ENCODE peak calls at places on chromosomes 4 and X, in eight cellular contexts. E, V, O, Y, A, X, U and T are unnamed samples.

GRCh38 chr4:1329408-1330371 is 17.3 kb upstream of the UVSSA start:
- DNase-seq in U (no peak), A (no peak), X (no peak), Y (no peak), E (no peak), V (no peak), O (no peak), T (no peak)

GRCh38 chr4:140448162-140448561 is 20.7 kb upstream of the CLGN start:
- DNase-seq in A (no peak), V (no peak), O (no peak), X (no peak), E (no peak), U (no peak), Y (no peak), T (no peak)

GRCh38 chr4:6560416-6561172 is 14.4 kb upstream of the MAN2B2 start:
- DNase-seq in O (no peak), V (no peak), A (no peak), U (no peak), Y (no peak), X (no peak), E (no peak), T (no peak)

GRCh38 chrX:133376422-133376821 is 38.9 kb downstream of the GPC4 start:
- DNase-seq in Y (no peak), V (no peak), A (no peak), O (no peak), E (no peak), X (no peak), U (no peak), T (no peak)

GRCh38 chr4:80196259-80197131 is 808 bp upstream of the PRDM8 start:
- DNase-seq in V (no peak), A (no peak), E (peak), O (no peak), X (no peak), Y (no peak), U (no peak), T (no peak)

GRCh38 chrX:20567108-20567507 is 300.4 kb upstream of the RPS6KA3 start:
- DNase-seq in A (no peak), X (no peak), E (no peak), V (no peak), U (no peak), O (no peak), Y (no peak), T (no peak)

GRCh38 chr4:55475394-55476243 is 71.1 kb downstream of the CLOCK start:
- DNase-seq in E (no peak), U (no peak), V (peak), A (no peak), X (no peak), O (no peak), Y (no peak), T (no peak)

GRCh38 chrX:69503835-69504625 is at the start of gene NALF2:
- DNase-seq in O (peak), V (no peak), X (peak), E (peak), Y (peak), A (peak), U (peak), T (no peak)

GRCh38 chrX:130497531-130497930 is 95.7 kb downstream of the RBMX2 start:
- DNase-seq in X (no peak), E (no peak), U (no peak), Y (no peak), A (no peak), O (no peak), V (no peak), T (no peak)

GRCh38 chrX:19245711-19246269 is 97.9 kb upstream of the PDHA1 start:
- DNase-seq in V (no peak), U (no peak), X (no peak), Y (no peak), A (no peak), O (no peak), E (no peak), T (no peak)

GRCh38 chr4:140645614-140646412 is 77.1 kb upstream of the UCP1 start:
- DNase-seq in A (no peak), V (no peak), U (no peak), O (peak), E (peak), Y (no peak), X (no peak), T (peak)

GRCh38 chr4:65416875-65417274 is 253.4 kb downstream of the EPHA5 start:
- DNase-seq in X (peak), O (no peak), U (peak), A (no peak), Y (no peak), V (no peak), E (no peak), T (no peak)

DNA sequence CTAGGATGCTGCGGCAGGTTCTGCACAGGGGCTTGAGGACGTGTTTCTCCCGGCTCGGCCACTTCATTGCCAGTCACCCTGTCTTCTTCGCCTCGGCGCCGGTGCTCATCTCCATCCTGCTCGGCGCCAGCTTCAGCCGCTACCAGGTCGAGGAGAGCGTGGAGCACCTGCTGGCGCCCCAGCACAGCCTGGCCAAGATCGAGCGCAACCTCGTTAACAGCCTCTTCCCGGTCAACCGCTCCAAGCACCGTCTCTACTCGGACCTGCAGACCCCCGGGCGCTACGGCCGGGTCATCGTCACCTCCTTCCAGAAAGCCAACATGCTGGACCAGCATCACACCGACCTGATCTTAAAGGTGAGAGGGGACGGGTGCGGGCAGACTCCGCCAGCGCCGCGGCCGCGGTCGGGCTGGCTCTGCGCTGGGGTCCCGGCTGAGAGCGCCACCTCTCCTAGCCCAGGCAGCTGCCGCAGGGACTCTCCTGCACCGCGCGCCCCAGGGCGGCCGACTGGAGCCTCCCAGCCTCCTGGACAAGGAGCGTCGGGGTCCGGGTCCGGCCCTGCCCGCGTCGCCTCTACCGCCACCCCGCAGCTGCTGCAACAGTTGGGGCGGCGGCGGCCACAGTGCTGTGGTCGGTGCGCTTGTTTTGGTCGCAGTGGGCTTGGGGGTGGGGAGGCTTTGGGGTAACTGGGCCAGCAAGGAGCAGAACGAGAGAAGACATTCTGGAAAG is 386 bp downstream of the PTCHD1 start:
- DNase-seq in X (no peak), U (no peak), Y (no peak), E (peak), A (no peak), O (no peak), V (no peak), T (no peak)
- TF ChIP-seq CTCF in X (no peak), U (no peak), Y (no peak), E (no peak), A (no peak), O (no peak), V (no peak), T (no peak)

GRCh38 chr4:82125863-82126297 is 247.9 kb downstream of the HNRNPD start:
- DNase-seq in U (no peak), Y (no peak), O (no peak), A (no peak), X (no peak), V (no peak), E (no peak), T (no peak)
- TF ChIP-seq CTCF in U (no peak), Y (no peak), O (no peak), A (no peak), X (no peak), V (no peak), E (no peak), T (no peak)

GRCh38 chr4:127995776-127996175 is 30.6 kb downstream of the ABHD18 start:
- DNase-seq in A (no peak), O (no peak), U (no peak), Y (peak), E (no peak), V (peak), X (no peak), T (no peak)

GRCh38 chr4:127993150-127993549 is 27.9 kb downstream of the ABHD18 start:
- DNase-seq in A (no peak), V (no peak), Y (no peak), U (no peak), X (no peak), E (no peak), O (no peak), T (no peak)

DNA sequence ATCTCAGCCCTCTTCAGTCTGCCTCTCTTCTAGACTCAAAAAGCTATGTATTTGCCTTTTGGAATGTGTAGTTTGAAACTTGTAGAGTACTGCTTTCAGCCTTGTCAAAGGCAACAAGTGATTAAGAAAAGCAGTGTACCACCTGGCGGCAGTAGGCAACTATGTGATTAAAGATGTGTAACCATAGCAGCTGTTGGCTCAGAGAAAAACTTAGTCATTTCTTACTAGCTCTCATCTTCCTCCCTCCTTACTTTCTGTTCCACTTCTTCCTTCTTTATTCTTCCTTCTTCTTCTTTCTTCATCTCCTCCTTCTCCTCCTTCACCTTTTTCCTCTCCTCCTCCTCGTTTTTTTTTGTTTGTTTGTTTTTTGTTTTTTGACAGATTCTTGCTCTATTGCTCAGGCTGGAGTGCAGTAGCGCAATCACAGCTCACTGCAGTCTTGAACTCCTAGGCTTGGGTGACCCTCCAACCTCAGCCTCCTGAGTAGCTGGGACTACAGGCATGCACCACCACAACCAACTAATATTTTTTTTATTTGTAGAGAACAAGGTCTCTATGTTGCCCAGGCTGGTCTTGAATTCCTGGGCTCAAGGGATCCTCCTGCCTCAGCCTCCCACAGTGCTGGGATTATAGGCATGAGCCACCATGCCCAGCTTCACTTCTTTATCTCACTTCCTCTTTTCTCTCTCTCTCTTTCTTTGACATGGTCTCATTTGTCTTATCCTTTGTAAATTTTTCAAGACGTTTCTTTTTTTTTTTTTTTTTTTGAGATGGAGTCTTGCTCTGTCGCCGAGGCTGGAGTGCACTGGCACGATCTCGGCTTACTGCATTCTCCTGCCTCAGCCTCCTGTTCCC is 32.6 kb downstream of the ABHD18 start:
- DNase-seq in U (no peak), A (no peak), O (no peak), X (no peak), Y (no peak), V (no peak), E (peak), T (no peak)
- TF ChIP-seq CTCF in U (no peak), A (no peak), O (no peak), X (no peak), Y (no peak), V (no peak), E (peak), T (peak)

GRCh38 chr4:102623622-102624021 is 122.5 kb downstream of the NFKB1 start:
- DNase-seq in V (peak), Y (no peak), X (no peak), U (no peak), A (no peak), O (no peak), E (peak), T (no peak)
- TF ChIP-seq CTCF in V (peak), Y (no peak), X (no peak), U (no peak), A (no peak), O (no peak), E (peak), T (no peak)

DNA sequence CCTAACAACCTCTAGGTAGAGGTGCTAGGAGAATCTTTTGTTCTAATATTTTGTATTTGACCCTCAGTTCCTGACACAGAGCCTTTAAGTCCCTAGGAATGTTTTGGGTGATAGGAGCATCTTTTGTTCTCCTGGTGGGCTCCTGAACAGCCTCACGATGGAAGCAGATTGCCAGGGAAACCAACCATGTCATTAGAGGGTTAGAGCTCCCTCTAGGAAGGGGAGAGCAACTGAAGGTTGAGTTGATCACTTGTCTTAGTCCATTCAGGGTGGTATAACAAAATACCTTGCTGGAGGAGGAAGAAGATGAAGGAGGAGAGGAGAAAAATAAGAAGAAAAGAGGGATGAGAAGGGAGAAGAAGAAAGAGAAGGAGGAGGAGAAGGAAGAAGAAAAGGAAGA is 9.2 kb downstream of the VCX start:
- DNase-seq in Y (no peak), V (no peak), X (no peak), O (no peak), E (no peak), A (no peak), U (no peak), T (no peak)
- TF ChIP-seq CTCF in Y (no peak), V (no peak), X (no peak), O (no peak), E (no peak), A (no peak), U (no peak), T (no peak)

GRCh38 chrX:49184294-49185061 is 1.7 kb downstream of the PRICKLE3 start:
- DNase-seq in U (peak), A (peak), Y (peak), E (peak), O (peak), V (peak), X (peak), T (peak)
- TF ChIP-seq CTCF in U (no peak), A (no peak), Y (no peak), E (peak), O (no peak), V (no peak), X (no peak), T (peak)

GRCh38 chrX:129323115-129323514 is 200.2 kb downstream of the SMARCA1 start:
- DNase-seq in E (no peak), U (no peak), Y (no peak), O (no peak), A (no peak), X (no peak), V (no peak), T (no peak)
- TF ChIP-seq CTCF in E (no peak), U (no peak), Y (no peak), O (no peak), A (no peak), X (no peak), V (no peak), T (no peak)

DNA sequence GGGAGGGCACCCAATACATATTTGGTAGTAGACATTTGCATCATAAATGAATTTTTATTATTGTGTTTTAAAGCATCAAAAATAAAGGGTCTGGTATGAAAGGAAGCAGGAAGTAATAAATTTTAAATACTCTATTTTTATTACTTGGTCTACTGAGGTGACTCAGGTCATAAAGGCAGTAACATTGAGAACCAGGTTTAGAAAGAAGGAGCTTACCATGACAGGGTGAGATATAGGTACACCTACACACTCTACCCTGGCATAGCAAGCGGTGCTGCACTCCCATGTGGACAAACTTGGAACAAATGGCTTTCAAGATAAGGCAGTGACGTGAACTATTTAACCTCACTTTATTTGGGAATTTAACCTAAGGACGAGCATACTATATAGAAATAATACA is 344.6 kb downstream of the BMPR1B start:
- DNase-seq in V (no peak), X (no peak), E (no peak), O (no peak), Y (no peak), A (no peak), U (no peak), T (no peak)
- TF ChIP-seq CTCF in V (no peak), X (no peak), E (no peak), O (no peak), Y (no peak), A (no peak), U (no peak), T (no peak)

DNA sequence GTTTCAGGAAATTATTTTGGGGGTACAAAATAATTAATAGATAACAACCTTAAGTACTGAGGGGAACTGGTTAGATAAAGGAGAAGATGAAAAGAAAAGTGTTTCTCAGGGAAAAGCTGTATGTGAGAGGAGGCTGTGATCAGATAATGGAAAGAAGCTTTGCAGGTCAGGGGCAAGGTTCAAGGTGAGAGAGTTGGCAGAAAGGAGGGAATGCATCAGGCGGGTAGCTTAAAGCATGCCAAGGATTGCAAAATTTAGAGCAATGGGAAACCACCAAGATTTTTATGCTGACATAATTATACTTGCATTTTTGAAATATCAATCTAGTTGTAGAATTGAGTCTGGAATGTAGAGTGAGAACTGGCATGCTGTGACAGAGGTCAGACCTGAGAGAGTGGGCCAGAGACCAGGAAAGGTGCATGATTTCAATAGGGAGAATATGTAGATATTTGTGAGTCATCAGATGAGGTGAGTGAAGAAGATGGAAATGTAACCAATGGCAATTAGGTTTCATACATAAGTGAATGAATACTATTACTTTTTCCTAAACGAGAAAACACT is 508.7 kb downstream of the TRIML1 start:
- DNase-seq in E (no peak), Y (no peak), V (no peak), U (no peak), A (no peak), X (no peak), O (no peak), T (no peak)
- TF ChIP-seq CTCF in E (no peak), Y (no peak), V (no peak), U (no peak), A (no peak), X (no peak), O (no peak), T (no peak)